ENCODE peak calls at places on chromosome 14, in eight cellular contexts. B is K562, H is stomach, T is GM12892, K is HCT116, V is GM12891, N is breast epithelium, Q is vagina. Y is an unnamed sample.

GRCh38 chr14:72416892-72417291 is 477.0 kb downstream of the DPF3 start:
- DNase-seq in B (no peak), H (no peak), T (no peak), K (peak), V (no peak), N (no peak), Q (no peak), Y (peak)

GRCh38 chr14:61568572-61569011 is 126.7 kb upstream of the HIF1A start:
- DNase-seq in B (no peak), H (peak), T (peak), K (no peak), V (peak), N (no peak), Q (no peak), Y (peak)

GRCh38 chr14:77184396-77185092 is 2.9 kb downstream of the TMEM63C start:
- DNase-seq in B (no peak), H (no peak), T (no peak), K (no peak), V (no peak), N (peak), Q (peak), Y (peak)

GRCh38 chr14:67166450-67166853 is 22.8 kb upstream of the GARIN2 start:
- DNase-seq in B (peak), H (no peak), T (no peak), K (peak), V (no peak), N (no peak), Q (no peak), Y (peak)

GRCh38 chr14:66359500-66359899 is 126.7 kb upstream of the CCDC196 start:
- DNase-seq in B (peak), H (no peak), T (peak), K (peak), V (peak), N (no peak), Q (no peak), Y (no peak)

GRCh38 chr14:74501135-74501614 is 7.6 kb downstream of the ISCA2 start:
- DNase-seq in B (peak), H (peak), T (no peak), K (no peak), V (no peak), N (peak), Q (no peak), Y (peak)

GRCh38 chr14:56555921-56556570 is 23.6 kb upstream of the TMEM260 start:
- DNase-seq in B (peak), H (no peak), T (no peak), K (peak), V (no peak), N (no peak), Q (no peak), Y (no peak)

GRCh38 chr14:85479306-85479705 is 50.6 kb upstream of the FLRT2 start:
- DNase-seq in B (no peak), H (no peak), T (no peak), K (no peak), V (no peak), N (no peak), Q (no peak), Y (no peak)

DNA sequence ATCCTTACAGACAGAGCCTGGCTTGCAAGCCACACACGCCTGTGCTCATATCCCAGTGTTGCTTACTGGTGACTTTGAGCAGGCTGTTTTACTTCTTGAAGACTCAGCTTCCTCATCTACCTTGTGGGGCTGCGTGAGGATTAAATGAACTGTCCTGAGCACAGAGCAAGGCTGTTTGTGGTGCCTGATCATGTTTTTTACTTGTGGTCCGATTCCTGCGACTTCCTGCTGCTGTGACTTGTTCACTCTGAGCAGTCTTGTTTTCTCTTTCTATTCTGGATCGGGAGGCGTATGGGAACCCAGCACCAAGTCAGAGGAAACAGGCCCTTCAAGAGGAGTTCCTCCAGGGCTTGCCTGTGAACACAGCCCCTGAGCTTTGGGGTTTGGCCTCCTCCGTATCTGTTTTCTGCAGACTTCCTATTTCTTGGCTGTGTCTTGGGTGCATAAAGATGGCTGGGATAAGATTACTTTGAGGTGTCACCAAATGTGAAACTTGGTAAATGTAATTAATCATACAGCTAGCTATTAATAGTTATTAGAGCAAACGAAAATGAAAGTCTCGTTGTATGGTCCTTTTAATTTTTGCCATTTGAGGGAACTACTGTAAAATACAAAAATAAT is 251.7 kb downstream of the FOXN3 start:
- DNase-seq in B (peak), H (no peak), T (peak), K (no peak), V (peak), N (no peak), Q (no peak), Y (no peak)
- TF ChIP-seq POLR2A in B (peak), H (no peak), T (peak), K (no peak), V (peak), N (no peak), Q (no peak), Y (no peak)

GRCh38 chr14:90384543-90384911 is 12.3 kb upstream of the CALM1 start:
- DNase-seq in B (no peak), H (no peak), T (no peak), K (no peak), V (no peak), N (no peak), Q (no peak), Y (no peak)

GRCh38 chr14:90382491-90383125 is 14.2 kb upstream of the CALM1 start:
- DNase-seq in B (peak), H (peak), T (no peak), K (peak), V (peak), N (peak), Q (peak), Y (peak)

GRCh38 chr14:90381999-90382451 is 14.8 kb upstream of the CALM1 start:
- DNase-seq in B (peak), H (peak), T (no peak), K (no peak), V (no peak), N (peak), Q (no peak), Y (peak)

GRCh38 chr14:90383126-90383730 is 13.6 kb upstream of the CALM1 start:
- DNase-seq in B (peak), H (peak), T (peak), K (peak), V (peak), N (peak), Q (peak), Y (peak)

DNA sequence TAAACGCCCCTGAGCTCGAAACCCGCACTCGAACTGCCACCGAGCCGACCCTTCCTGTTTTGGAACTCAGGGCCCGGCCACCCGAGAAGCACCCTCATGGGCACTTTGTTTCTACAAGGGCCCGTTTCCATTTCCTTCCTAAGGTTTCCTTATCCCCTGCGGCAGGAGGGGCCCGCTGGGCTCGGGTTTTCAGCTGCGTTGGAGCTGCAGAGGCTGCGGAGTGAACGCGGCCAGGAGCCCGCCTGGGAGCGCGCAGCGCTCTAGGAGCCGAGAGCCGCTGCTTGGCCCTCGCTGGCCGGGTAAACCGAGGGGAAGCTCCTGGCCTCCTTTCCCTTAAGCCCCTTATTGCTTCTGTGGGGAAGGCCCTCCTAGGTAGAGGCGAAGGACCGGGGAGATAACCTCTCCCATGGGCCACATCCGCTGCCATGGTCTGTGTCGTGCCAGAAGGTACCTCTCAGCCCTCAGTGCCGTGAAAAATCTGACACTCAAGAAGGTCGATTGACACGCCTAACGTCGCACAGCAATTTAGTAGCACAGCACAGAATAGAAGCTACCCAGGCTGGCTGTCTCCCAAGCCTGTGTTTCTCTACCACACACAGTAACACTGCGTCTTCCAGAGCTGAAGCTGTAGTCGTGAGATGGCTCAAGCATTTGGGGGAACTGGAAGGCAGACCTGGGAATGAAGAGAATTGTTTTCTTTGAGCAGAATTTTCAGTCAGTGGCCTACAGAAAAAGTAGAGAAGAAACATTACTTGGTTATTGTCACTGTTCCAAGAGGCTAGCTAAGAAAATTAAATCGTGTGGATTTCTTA is 12.9 kb upstream of the CALM1 start:
- DNase-seq in B (peak), H (peak), T (peak), K (no peak), V (peak), N (peak), Q (peak), Y (peak)
- TF ChIP-seq POLR2AphosphoS5 in B (no peak), H (peak), T (peak), K (no peak), V (no peak), N (peak), Q (no peak), Y (peak)

DNA sequence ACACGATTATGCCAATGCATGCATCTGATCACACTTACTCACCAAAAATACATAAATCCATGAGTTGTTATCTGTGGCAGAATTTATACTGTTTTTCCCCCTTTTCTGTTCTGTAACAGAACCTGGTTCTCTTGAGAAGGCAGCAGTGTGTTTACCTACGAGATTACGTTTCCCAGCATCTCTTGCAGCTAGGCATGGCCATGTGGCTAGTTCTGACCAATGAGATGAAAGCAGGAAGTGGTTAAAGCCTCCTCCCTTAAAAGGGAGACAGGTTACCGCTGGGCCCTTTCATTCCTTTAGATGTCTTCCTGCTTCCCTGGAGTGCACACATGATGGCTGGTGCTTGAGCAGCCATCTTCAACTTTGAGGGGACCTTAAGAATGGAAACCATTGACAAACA is 11.7 kb upstream of the ASPG start:
- DNase-seq in B (no peak), H (no peak), T (no peak), K (no peak), V (no peak), N (no peak), Q (no peak), Y (no peak)
- TF ChIP-seq POLR2A in B (no peak), H (no peak), T (no peak), K (no peak), V (no peak), N (no peak), Q (no peak), Y (no peak)

GRCh38 chr14:93976477-93977057 is at the start of gene ASB2:
- DNase-seq in B (no peak), H (no peak), T (no peak), K (no peak), V (no peak), N (no peak), Q (no peak), Y (peak)
- TF ChIP-seq POLR2AphosphoS5 in B (no peak), H (no peak), T (no peak), K (no peak), V (no peak), N (no peak), Q (peak), Y (peak)

DNA sequence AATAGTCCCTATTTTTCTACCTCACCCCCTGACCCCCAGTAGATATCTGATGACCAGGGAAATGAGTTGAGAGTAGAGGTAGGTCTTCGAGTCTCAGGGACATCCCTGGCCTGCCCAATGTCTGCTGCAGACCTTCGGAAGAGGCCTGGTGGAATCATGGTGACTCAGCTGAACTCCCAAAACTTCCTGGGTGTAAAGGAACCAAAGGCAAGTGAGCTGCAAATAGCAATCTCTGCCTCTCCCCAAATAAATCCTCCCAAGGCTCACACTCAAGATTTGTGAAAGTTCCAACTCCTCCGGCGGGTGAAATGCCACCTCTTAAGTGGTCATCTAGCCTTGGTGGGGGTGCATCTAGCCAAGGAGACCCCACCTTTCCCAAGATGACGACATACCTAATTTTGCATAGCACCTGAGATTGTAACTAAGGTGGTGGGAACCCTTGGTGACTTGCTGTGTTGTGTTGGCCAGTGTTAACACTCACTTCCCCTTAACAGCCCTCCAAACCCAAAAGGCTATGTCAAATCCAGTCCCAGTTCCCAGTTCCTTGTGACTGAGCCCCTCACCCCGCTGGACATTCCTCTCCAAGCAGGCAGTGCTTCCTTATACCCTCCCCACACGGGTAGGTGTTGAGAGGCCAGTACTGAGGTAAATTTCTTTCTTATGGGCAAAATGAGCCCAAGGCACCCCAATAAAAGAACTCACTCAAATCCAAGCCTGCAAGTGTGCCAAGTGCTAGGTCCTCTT is 6.2 kb downstream of the ZFP36L1 start:
- DNase-seq in B (peak), H (peak), T (no peak), K (no peak), V (no peak), N (no peak), Q (no peak), Y (no peak)
- TF ChIP-seq POLR2A in B (peak), H (no peak), T (peak), K (no peak), V (no peak), N (no peak), Q (no peak), Y (peak)

GRCh38 chr14:70700955-70701354 is 59.2 kb downstream of the TTC9 start:
- DNase-seq in B (no peak), H (no peak), T (no peak), K (no peak), V (no peak), N (no peak), Q (no peak), Y (no peak)

GRCh38 chr14:70701610-70702009 is 59.9 kb downstream of the TTC9 start:
- DNase-seq in B (no peak), H (no peak), T (no peak), K (no peak), V (no peak), N (no peak), Q (no peak), Y (no peak)

GRCh38 chr14:70704960-70705359 is 63.2 kb downstream of the TTC9 start:
- DNase-seq in B (no peak), H (no peak), T (no peak), K (no peak), V (no peak), N (no peak), Q (no peak), Y (no peak)

GRCh38 chr14:70698288-70698687 is 56.6 kb downstream of the TTC9 start:
- DNase-seq in B (peak), H (peak), T (no peak), K (no peak), V (no peak), N (no peak), Q (no peak), Y (peak)

DNA sequence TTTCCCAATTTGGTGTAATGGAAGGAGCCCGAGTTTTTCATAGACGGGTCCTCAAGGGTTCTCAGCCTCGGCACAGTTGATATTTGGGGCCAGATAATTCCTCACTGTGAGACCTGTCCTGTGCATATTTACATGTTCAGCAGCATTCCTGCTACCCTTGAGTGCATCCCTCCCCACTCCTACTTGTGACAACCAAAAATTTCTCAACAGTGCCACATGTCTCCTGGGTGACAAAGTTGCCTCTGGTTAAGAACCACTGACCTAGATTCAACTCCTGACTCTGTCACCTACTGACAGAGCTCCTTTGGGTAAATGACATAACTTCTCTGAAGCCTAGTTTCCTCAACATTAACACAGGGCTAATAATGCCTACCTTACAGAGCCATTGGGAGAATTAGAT is 60.4 kb downstream of the TTC9 start:
- DNase-seq in B (no peak), H (no peak), T (no peak), K (no peak), V (no peak), N (no peak), Q (no peak), Y (no peak)
- TF ChIP-seq POLR2AphosphoS5 in B (no peak), H (no peak), T (no peak), K (no peak), V (no peak), N (no peak), Q (no peak), Y (no peak)